ENCODE peak calls at places on chromosomes 12 and 14, in nine cellular contexts. V, L, G, S, N, Y, H, K and B are unnamed samples.
A peak's percentile ranks its signal among the peaks of the same experiment; 100 is the strongest.

GRCh38 chr12:6834254-6834653 is 6.0 kb downstream of the P3H3 start:
- DNase-seq in V (no peak), L (no peak), G (no peak), S (no peak), N (no peak), Y (no peak), H (no peak), K (no peak), B (no peak)

GRCh38 chr14:88232783-88233182 is 90.3 kb downstream of the KCNK10 start:
- DNase-seq in V (no peak), L (no peak), G (no peak), S (no peak), N (no peak), Y (no peak), H (no peak), K (no peak), B (no peak)

GRCh38 chr12:25904442-25904841 is 54.0 kb upstream of the RASSF8 start:
- DNase-seq in V (no peak), L (no peak), G (no peak), S (peak; percentile 14), N (no peak), Y (no peak), H (peak; percentile 39), K (no peak), B (no peak)

GRCh38 chr12:130770413-130771028 is 54.4 kb upstream of the RIMBP2 start:
- DNase-seq in V (no peak), L (no peak), G (no peak), S (no peak), N (no peak), Y (no peak), H (no peak), K (no peak), B (no peak)

GRCh38 chr14:91357272-91357671 is 60.3 kb downstream of the CCDC88C start:
- DNase-seq in V (no peak), L (no peak), G (no peak), S (no peak), N (no peak), Y (no peak), H (no peak), K (no peak), B (no peak)

GRCh38 chr12:46990211-46990610 is 89.2 kb upstream of the PCED1B start:
- DNase-seq in V (no peak), L (no peak), G (no peak), S (no peak), N (no peak), Y (no peak), H (no peak), K (no peak), B (no peak)

GRCh38 chr14:101151226-101151929 is 247.9 kb upstream of the RTL1 start:
- DNase-seq in V (no peak), L (no peak), G (no peak), S (no peak), N (no peak), Y (no peak), H (no peak), K (peak; percentile 60), B (no peak)

GRCh38 chr12:12403264-12404248 is 46.7 kb downstream of the BORCS5 start:
- DNase-seq in V (no peak), L (peak; percentile 35), G (no peak), S (no peak), N (no peak), Y (no peak), H (no peak), K (no peak), B (no peak)

GRCh38 chr14:53128706-53129105 is 24.4 kb downstream of the DDHD1 start:
- DNase-seq in V (no peak), L (no peak), G (no peak), S (no peak), N (no peak), Y (no peak), H (no peak), K (no peak), B (no peak)

GRCh38 chr12:94198872-94199271 is 50.5 kb downstream of the PLXNC1 start:
- DNase-seq in V (no peak), L (no peak), G (no peak), S (no peak), N (no peak), Y (no peak), H (no peak), K (peak; percentile 41), B (no peak)

GRCh38 chr12:68358532-68359485 is 26.6 kb upstream of the MDM1 start:
- DNase-seq in V (peak; percentile 64), L (peak; percentile 67), G (no peak), S (peak; percentile 81), N (peak; percentile 57), Y (peak; percentile 65), H (peak; percentile 82), K (peak; percentile 54), B (peak; percentile 62)

GRCh38 chr14:33707751-33708150 is 243.1 kb downstream of the EGLN3 start:
- DNase-seq in V (no peak), L (no peak), G (no peak), S (no peak), N (no peak), Y (no peak), H (no peak), K (no peak), B (no peak)

GRCh38 chr12:119444462-119445044 is 110.0 kb downstream of the CCDC60 start:
- DNase-seq in V (peak; percentile 38), L (no peak), G (peak; percentile 27), S (peak; percentile 5), N (no peak), Y (peak; percentile 8), H (no peak), K (peak; percentile 69), B (peak; percentile 30)

GRCh38 chr12:131827961-131828534 is at the start of gene MMP17:
- DNase-seq in V (no peak), L (no peak), G (no peak), S (no peak), N (no peak), Y (no peak), H (peak; percentile 55), K (peak; percentile 97), B (no peak)

GRCh38 chr14:104999361-104999760 is 13.8 kb downstream of the CLBA1 start:
- DNase-seq in V (no peak), L (no peak), G (no peak), S (no peak), N (no peak), Y (no peak), H (no peak), K (no peak), B (no peak)

GRCh38 chr12:112992541-112993398 is 14.5 kb downstream of the OAS2 start:
- DNase-seq in V (peak; percentile 53), L (peak; percentile 12), G (peak; percentile 49), S (peak; percentile 66), N (no peak), Y (peak; percentile 33), H (peak; percentile 53), K (peak; percentile 83), B (peak; percentile 33)

GRCh38 chr14:82182646-82183045 is 649.0 kb upstream of the SEL1L start:
- DNase-seq in V (no peak), L (no peak), G (no peak), S (no peak), N (no peak), Y (no peak), H (no peak), K (no peak), B (no peak)

GRCh38 chr14:23093993-23094665 is 807 bp downstream of the ACIN1 start:
- DNase-seq in V (no peak), L (no peak), G (no peak), S (no peak), N (no peak), Y (no peak), H (no peak), K (peak; percentile 93), B (no peak)

GRCh38 chr12:56988207-56988739 is 18.1 kb downstream of the ZBTB39 start:
- DNase-seq in V (no peak), L (no peak), G (no peak), S (peak; percentile 10), N (no peak), Y (no peak), H (no peak), K (peak; percentile 48), B (no peak)

GRCh38 chr14:37150414-37150813 is 22.0 kb downstream of the SLC25A21 start:
- DNase-seq in V (no peak), L (no peak), G (peak; percentile 22), S (peak; percentile 14), N (no peak), Y (no peak), H (peak; percentile 58), K (no peak), B (no peak)

GRCh38 chr14:20836668-20837338 is 34.2 kb upstream of the RNASE1 start:
- DNase-seq in V (peak; percentile 58), L (no peak), G (no peak), S (peak; percentile 27), N (no peak), Y (no peak), H (peak; percentile 18), K (peak; percentile 83), B (peak; percentile 54)

GRCh38 chr14:53032161-53032803 is 81.4 kb upstream of the FERMT2 start:
- DNase-seq in V (no peak), L (no peak), G (no peak), S (peak; percentile 86), N (peak; percentile 35), Y (no peak), H (peak; percentile 88), K (no peak), B (peak; percentile 48)

GRCh38 chr14:74048291-74048690 is 29.1 kb downstream of the BBOF1 start:
- DNase-seq in V (no peak), L (no peak), G (no peak), S (no peak), N (no peak), Y (no peak), H (peak; percentile 53), K (peak; percentile 58), B (no peak)

GRCh38 chr12:67433393-67434175 is 164.4 kb downstream of the CAND1 start:
- DNase-seq in V (no peak), L (no peak), G (no peak), S (peak; percentile 76), N (no peak), Y (no peak), H (peak; percentile 74), K (no peak), B (no peak)

GRCh38 chr12:4938900-4939299 is 29.2 kb downstream of the KCNA1 start:
- DNase-seq in V (no peak), L (no peak), G (no peak), S (no peak), N (no peak), Y (no peak), H (no peak), K (no peak), B (no peak)

GRCh38 chr12:52204095-52204930 is 12.5 kb upstream of the KRT80 start:
- DNase-seq in V (no peak), L (no peak), G (no peak), S (peak; percentile 49), N (no peak), Y (no peak), H (peak; percentile 81), K (peak; percentile 48), B (peak; percentile 8)

GRCh38 chr12:69028941-69029729 is 96.2 kb upstream of the CPM start:
- DNase-seq in V (no peak), L (no peak), G (no peak), S (no peak), N (no peak), Y (no peak), H (no peak), K (no peak), B (no peak)

GRCh38 chr12:81081726-81082125 is 3.8 kb downstream of the ACSS3 start:
- DNase-seq in V (no peak), L (no peak), G (no peak), S (no peak), N (no peak), Y (no peak), H (no peak), K (no peak), B (no peak)

GRCh38 chr14:102822311-102822863 is 45.1 kb downstream of the TRAF3 start:
- DNase-seq in V (no peak), L (no peak), G (no peak), S (no peak), N (no peak), Y (no peak), H (peak; percentile 28), K (no peak), B (no peak)

GRCh38 chr12:52070243-52070925 is 606 bp downstream of the ATG101 start:
- DNase-seq in V (no peak), L (no peak), G (no peak), S (no peak), N (no peak), Y (no peak), H (no peak), K (peak; percentile 38), B (no peak)

GRCh38 chr12:57549909-57550627 is at the start of gene KIF5A:
- DNase-seq in V (no peak), L (peak; percentile 32), G (peak; percentile 27), S (no peak), N (no peak), Y (peak; percentile 50), H (no peak), K (peak; percentile 97), B (peak; percentile 26)